ENCODE peak calls at places on chromosomes 11 and 22, in six cellular contexts. One of them, this sample, is unnamed. For H3K36me3 and H4K20me1, the result is how much of the 10 kb centered on the place peaks cover.

GRCh38 chr11:8070417-8071101 is 10.5 kb upstream of the TUB start:
- DNase-seq in HCT116: peak
- DNase-seq in H1: no peak
- DNase-seq in OCI-LY7: peak
- DNase-seq in Karpas-422: peak
- DNase-seq in astrocyte: no peak
- DNase-seq in this sample: no peak

GRCh38 chr11:126839496-126839895 is 161.1 kb downstream of the KIRREL3 start:
- DNase-seq in HCT116: no peak
- DNase-seq in H1: no peak
- DNase-seq in OCI-LY7: no peak
- DNase-seq in Karpas-422: no peak
- DNase-seq in astrocyte: peak
- DNase-seq in this sample: no peak

GRCh38 chr11:124895471-124895971 is 2.1 kb downstream of the ROBO4 start:
- DNase-seq in HCT116: no peak
- DNase-seq in H1: no peak
- DNase-seq in OCI-LY7: no peak
- DNase-seq in Karpas-422: no peak
- DNase-seq in astrocyte: no peak
- DNase-seq in this sample: no peak

GRCh38 chr11:6251120-6251733 is 8.4 kb upstream of the CCKBR start:
- DNase-seq in HCT116: peak
- DNase-seq in H1: peak
- DNase-seq in OCI-LY7: peak
- DNase-seq in Karpas-422: peak
- DNase-seq in astrocyte: peak
- DNase-seq in this sample: peak

GRCh38 chr11:105829084-105829483 is 193.0 kb downstream of the MSANTD4 start:
- DNase-seq in HCT116: no peak
- DNase-seq in H1: no peak
- DNase-seq in OCI-LY7: peak
- DNase-seq in Karpas-422: peak
- DNase-seq in astrocyte: no peak
- DNase-seq in this sample: no peak

GRCh38 chr22:37661160-37661924 is 2.8 kb downstream of the PDXP start:
- DNase-seq in HCT116: no peak
- DNase-seq in H1: no peak
- DNase-seq in OCI-LY7: peak
- DNase-seq in Karpas-422: peak
- DNase-seq in astrocyte: peak
- DNase-seq in this sample: no peak

GRCh38 chr11:72072348-72072747 is 8.0 kb downstream of the NUMA1 start:
- DNase-seq in HCT116: peak
- DNase-seq in H1: no peak
- DNase-seq in OCI-LY7: peak
- DNase-seq in Karpas-422: no peak
- DNase-seq in astrocyte: peak
- DNase-seq in this sample: no peak

GRCh38 chr11:64539239-64539638 is 51.8 kb upstream of the SLC22A12 start:
- DNase-seq in HCT116: no peak
- DNase-seq in H1: no peak
- DNase-seq in OCI-LY7: no peak
- DNase-seq in Karpas-422: no peak
- DNase-seq in astrocyte: no peak
- DNase-seq in this sample: no peak

GRCh38 chr22:25702046-25702445 is 39.9 kb upstream of the MYO18B start:
- DNase-seq in HCT116: no peak
- DNase-seq in H1: no peak
- DNase-seq in OCI-LY7: peak
- DNase-seq in Karpas-422: peak
- DNase-seq in astrocyte: peak
- DNase-seq in this sample: no peak

GRCh38 chr11:108500721-108501120 is 2.5 kb upstream of the POGLUT3 start:
- DNase-seq in HCT116: no peak
- DNase-seq in H1: no peak
- DNase-seq in OCI-LY7: no peak
- DNase-seq in Karpas-422: no peak
- DNase-seq in astrocyte: no peak
- DNase-seq in this sample: no peak

GRCh38 chr11:10388096-10388495 is 67.0 kb upstream of the AMPD3 start:
- DNase-seq in HCT116: no peak
- DNase-seq in H1: no peak
- DNase-seq in OCI-LY7: no peak
- DNase-seq in Karpas-422: no peak
- DNase-seq in astrocyte: no peak
- DNase-seq in this sample: no peak

GRCh38 chr11:71336176-71336995 is 84.0 kb upstream of the SHANK2 start:
- DNase-seq in HCT116: no peak
- DNase-seq in H1: no peak
- DNase-seq in OCI-LY7: no peak
- DNase-seq in Karpas-422: no peak
- DNase-seq in astrocyte: no peak
- DNase-seq in this sample: no peak

GRCh38 chr22:37161442-37161841 is 11.7 kb upstream of the IL2RB start:
- DNase-seq in HCT116: peak
- DNase-seq in H1: no peak
- DNase-seq in OCI-LY7: peak
- DNase-seq in Karpas-422: peak
- DNase-seq in astrocyte: no peak
- DNase-seq in this sample: no peak

GRCh38 chr22:31099841-31100761 is 7.3 kb downstream of the SELENOM start:
- DNase-seq in HCT116: no peak
- DNase-seq in H1: no peak
- DNase-seq in OCI-LY7: no peak
- DNase-seq in Karpas-422: no peak
- DNase-seq in astrocyte: no peak
- DNase-seq in this sample: no peak

GRCh38 chr11:88231894-88232482 is 56.7 kb upstream of the RAB38 start:
- DNase-seq in HCT116: no peak
- DNase-seq in H1: no peak
- DNase-seq in OCI-LY7: peak
- DNase-seq in Karpas-422: peak
- DNase-seq in astrocyte: peak
- DNase-seq in this sample: no peak

GRCh38 chr11:13942908-13943505 is 19.5 kb upstream of the SPON1 start:
- DNase-seq in HCT116: peak
- DNase-seq in H1: no peak
- DNase-seq in OCI-LY7: no peak
- DNase-seq in Karpas-422: no peak
- DNase-seq in astrocyte: peak
- DNase-seq in this sample: no peak

GRCh38 chr22:22464541-22465054 is 43.9 kb downstream of the ZNF280B start:
- DNase-seq in HCT116: no peak
- DNase-seq in H1: no peak
- DNase-seq in OCI-LY7: no peak
- DNase-seq in Karpas-422: no peak
- DNase-seq in astrocyte: no peak
- DNase-seq in this sample: no peak

GRCh38 chr22:45579806-45580702 is 77.4 kb downstream of the FBLN1 start:
- DNase-seq in HCT116: no peak
- DNase-seq in H1: no peak
- DNase-seq in OCI-LY7: no peak
- DNase-seq in Karpas-422: no peak
- DNase-seq in astrocyte: no peak
- DNase-seq in this sample: no peak

GRCh38 chr11:35912883-35913614 is 30.8 kb upstream of the LDLRAD3 start:
- DNase-seq in HCT116: no peak
- DNase-seq in H1: no peak
- DNase-seq in OCI-LY7: no peak
- DNase-seq in Karpas-422: no peak
- DNase-seq in astrocyte: no peak
- DNase-seq in this sample: no peak

GRCh38 chr11:121418625-121419114 is 33.4 kb upstream of the SORL1 start:
- DNase-seq in HCT116: no peak
- DNase-seq in H1: no peak
- DNase-seq in OCI-LY7: peak
- DNase-seq in Karpas-422: peak
- DNase-seq in astrocyte: no peak
- DNase-seq in this sample: no peak

GRCh38 chr11:128338806-128339205 is 248.6 kb downstream of the ETS1 start:
- DNase-seq in HCT116: no peak
- DNase-seq in H1: no peak
- DNase-seq in OCI-LY7: no peak
- DNase-seq in Karpas-422: no peak
- DNase-seq in astrocyte: no peak
- DNase-seq in this sample: no peak

GRCh38 chr11:64164392-64165312 is 1.3 kb downstream of the MACROD1 start:
- DNase-seq in HCT116: no peak
- DNase-seq in H1: no peak
- DNase-seq in OCI-LY7: no peak
- DNase-seq in Karpas-422: no peak
- DNase-seq in astrocyte: no peak
- DNase-seq in this sample: no peak

GRCh38 chr11:65516135-65516968 is 8.5 kb upstream of the SCYL1 start:
- DNase-seq in HCT116: no peak
- DNase-seq in H1: no peak
- DNase-seq in OCI-LY7: no peak
- DNase-seq in Karpas-422: no peak
- DNase-seq in astrocyte: no peak
- DNase-seq in this sample: no peak

GRCh38 chr11:15826826-15827225 is 529.5 kb downstream of the SOX6 start:
- DNase-seq in HCT116: peak
- DNase-seq in H1: peak
- DNase-seq in OCI-LY7: peak
- DNase-seq in Karpas-422: peak
- DNase-seq in astrocyte: no peak
- DNase-seq in this sample: no peak

DNA sequence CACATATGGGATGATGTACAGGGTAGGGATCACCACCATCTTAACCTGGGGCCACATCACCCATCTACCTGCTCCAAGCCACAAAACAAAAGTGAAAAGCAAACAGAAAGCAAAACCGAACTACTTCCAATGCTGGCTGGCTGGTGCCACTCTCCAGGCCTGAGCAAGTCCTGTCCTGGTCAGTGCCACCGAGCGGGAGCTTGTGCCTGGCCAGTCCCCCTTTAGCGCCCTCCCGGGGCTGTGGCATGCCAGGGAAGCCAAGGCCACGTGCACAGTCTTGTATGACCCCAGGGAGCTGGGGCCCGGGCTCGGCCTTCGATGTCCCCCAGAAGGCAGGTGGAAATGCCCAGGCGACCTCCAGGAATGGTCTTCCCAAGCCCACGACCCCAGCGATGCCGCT is 17.9 kb upstream of the NAP1L4 start:
- DNase-seq in HCT116: no peak
- DNase-seq in H1: no peak
- DNase-seq in OCI-LY7: no peak
- DNase-seq in Karpas-422: no peak
- DNase-seq in astrocyte: no peak
- DNase-seq in this sample: no peak
- H3K36me3 ChIP-seq in HCT116: under half
- H3K36me3 ChIP-seq in H1: half or more
- H3K36me3 ChIP-seq in OCI-LY7: half or more
- H3K36me3 ChIP-seq in Karpas-422: under half
- H3K36me3 ChIP-seq in astrocyte: under half
- H3K36me3 ChIP-seq in this sample: half or more

GRCh38 chr11:86179646-86180064 is 64.9 kb upstream of the EED start:
- DNase-seq in HCT116: no peak
- DNase-seq in H1: no peak
- DNase-seq in OCI-LY7: no peak
- DNase-seq in Karpas-422: no peak
- DNase-seq in astrocyte: no peak
- DNase-seq in this sample: no peak

GRCh38 chr11:86177319-86177718 is 67.2 kb upstream of the EED start:
- DNase-seq in HCT116: no peak
- DNase-seq in H1: no peak
- DNase-seq in OCI-LY7: no peak
- DNase-seq in Karpas-422: no peak
- DNase-seq in astrocyte: no peak
- DNase-seq in this sample: no peak

GRCh38 chr11:86174101-86175046 is 70.2 kb upstream of the EED start:
- DNase-seq in HCT116: no peak
- DNase-seq in H1: no peak
- DNase-seq in OCI-LY7: no peak
- DNase-seq in Karpas-422: no peak
- DNase-seq in astrocyte: peak
- DNase-seq in this sample: no peak

GRCh38 chr11:86175585-86175984 is 69.0 kb upstream of the EED start:
- DNase-seq in HCT116: no peak
- DNase-seq in H1: no peak
- DNase-seq in OCI-LY7: no peak
- DNase-seq in Karpas-422: no peak
- DNase-seq in astrocyte: no peak
- DNase-seq in this sample: no peak

GRCh38 chr11:86176165-86176884 is 68.2 kb upstream of the EED start:
- DNase-seq in HCT116: no peak
- DNase-seq in H1: no peak
- DNase-seq in OCI-LY7: no peak
- DNase-seq in Karpas-422: peak
- DNase-seq in astrocyte: peak
- DNase-seq in this sample: no peak
- H3K27ac ChIP-seq in HCT116: no peak
- H3K27ac ChIP-seq in H1: no peak
- H3K27ac ChIP-seq in OCI-LY7: no peak
- H3K27ac ChIP-seq in Karpas-422: peak
- H3K27ac ChIP-seq in astrocyte: peak
- H3K27ac ChIP-seq in this sample: peak

DNA sequence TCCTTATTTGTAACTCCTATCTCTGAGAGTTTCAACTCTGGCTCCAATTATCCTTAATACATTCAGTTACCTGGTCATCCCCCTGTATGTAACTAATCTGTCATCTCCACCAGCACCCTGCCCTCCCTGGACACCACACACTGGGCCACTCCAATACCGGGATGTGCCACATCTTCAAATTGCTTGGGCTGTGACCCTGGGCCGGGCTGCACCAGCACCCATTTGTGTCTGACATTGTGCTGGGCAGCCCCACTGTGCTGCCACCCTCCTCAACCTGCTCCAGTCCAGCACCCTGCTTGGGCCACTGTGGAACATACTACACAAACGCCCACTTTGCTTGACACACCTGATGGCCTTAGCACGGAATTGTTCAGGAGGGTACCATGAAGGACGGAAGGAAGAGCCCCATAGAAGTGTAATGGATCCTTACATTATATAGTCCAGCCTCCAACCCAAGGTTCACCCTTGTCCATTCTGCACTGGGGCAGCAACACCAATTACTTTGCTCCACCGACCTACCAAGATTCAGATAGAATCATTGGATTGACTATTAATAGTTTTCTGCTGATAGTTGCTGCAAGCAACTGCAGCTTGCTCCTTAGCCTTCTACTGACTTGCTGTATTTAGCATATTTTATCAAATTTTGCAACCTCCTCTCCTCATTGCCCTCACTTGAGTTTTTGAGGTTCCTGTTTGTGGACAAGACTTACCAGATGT is 2.0 kb upstream of the USP18 start:
- DNase-seq in HCT116: no peak
- DNase-seq in H1: no peak
- DNase-seq in OCI-LY7: no peak
- DNase-seq in Karpas-422: no peak
- DNase-seq in astrocyte: no peak
- DNase-seq in this sample: no peak
- H4K20me1 ChIP-seq in HCT116: under half
- H4K20me1 ChIP-seq in H1: under half
- H4K20me1 ChIP-seq in OCI-LY7: under half
- H4K20me1 ChIP-seq in Karpas-422: under half
- H4K20me1 ChIP-seq in astrocyte: under half
- H4K20me1 ChIP-seq in this sample: under half

GRCh38 chr11:58907780-58908179 is 31.5 kb upstream of the GLYATL1 start:
- DNase-seq in HCT116: no peak
- DNase-seq in H1: no peak
- DNase-seq in OCI-LY7: peak
- DNase-seq in Karpas-422: peak
- DNase-seq in astrocyte: no peak
- DNase-seq in this sample: no peak
- H3K36me3 ChIP-seq in HCT116: under half
- H3K36me3 ChIP-seq in H1: under half
- H3K36me3 ChIP-seq in OCI-LY7: under half
- H3K36me3 ChIP-seq in Karpas-422: under half
- H3K36me3 ChIP-seq in astrocyte: under half
- H3K36me3 ChIP-seq in this sample: under half